ENCODE peak calls at places on chromosome 7, in nine cellular contexts. X is GDM1, G is HS-27A, S is HTR-8/SVneo, Y is fibroblast of the aortic adventitia, I is endothelial cell, E is spleen, B is GM23248, L is NCI-H1694. V is an unnamed sample.

GRCh38 chr7:94069154-94069739 is 65.1 kb upstream of the BET1 start:
- DNase-seq in G (no peak), L (no peak), B (peak), I (no peak), X (no peak), S (no peak), E (no peak), Y (no peak), V (no peak)

GRCh38 chr7:87497482-87497881 is 22.0 kb upstream of the ABCB4 start:
- DNase-seq in B (no peak), Y (no peak), E (no peak), S (no peak), G (no peak), L (no peak), X (no peak), I (no peak), V (no peak)

GRCh38 chr7:138662066-138663061 is 38.8 kb downstream of the SVOPL start:
- DNase-seq in B (no peak), X (peak), I (no peak), L (no peak), Y (no peak), G (no peak), E (no peak), S (no peak), V (no peak)

GRCh38 chr7:140314571-140315480 is 83.5 kb downstream of the SLC37A3 start:
- DNase-seq in S (no peak), I (no peak), Y (no peak), B (peak), E (no peak), L (no peak), X (no peak), G (no peak), V (no peak)

GRCh38 chr7:5495581-5496375 is 72.1 kb upstream of the TNRC18 start:
- DNase-seq in X (no peak), Y (no peak), S (no peak), B (no peak), L (peak), G (no peak), E (no peak), I (no peak), V (peak)

GRCh38 chr7:155922507-155922841 is 110.2 kb upstream of the SHH start:
- DNase-seq in Y (no peak), E (no peak), X (no peak), B (no peak), G (no peak), I (no peak), S (no peak), L (no peak), V (no peak)

GRCh38 chr7:10708447-10708846 is 265.2 kb upstream of the PHF14 start:
- DNase-seq in G (no peak), S (no peak), B (no peak), I (peak), Y (no peak), L (peak), E (no peak), X (peak), V (no peak)

GRCh38 chr7:155711081-155711480 is 66.6 kb downstream of the RBM33 start:
- DNase-seq in I (no peak), S (no peak), L (no peak), E (no peak), X (no peak), Y (no peak), B (no peak), G (no peak), V (no peak)

GRCh38 chr7:54788664-54789063 is 29.7 kb upstream of the SEC61G start:
- DNase-seq in G (peak), L (peak), E (no peak), X (peak), Y (peak), B (peak), I (peak), S (peak), V (peak)

GRCh38 chr7:129053938-129054437 is 923 bp downstream of the TNPO3 start:
- DNase-seq in I (no peak), L (no peak), Y (peak), S (no peak), G (peak), E (no peak), X (no peak), B (peak), V (peak)

V was measured in AG10803.